ENCODE peak calls at places on chromosome 12, in seven cellular contexts. A is fibroblast of pulmonary artery; R is 8988T; H is effector memory CD8-positive, alpha-beta T cell; P is cardiac fibroblast; M is substantia nigra; U is HT1080. S is an unnamed sample.

GRCh38 chr12:123269395-123269892 is 2.2 kb downstream of the CDK2AP1 start:
- DNase-seq in A (peak), R (no peak), M (peak), H (no peak), P (peak), U (no peak), S (peak)

GRCh38 chr12:81992461-81992860 is 233.3 kb upstream of the PPFIA2 start:
- DNase-seq in A (no peak), R (no peak), M (no peak), H (peak), P (peak), U (peak), S (peak)

GRCh38 chr12:114933428-114934160 is 249.6 kb upstream of the TBX3 start:
- DNase-seq in R (no peak), M (no peak), P (peak), U (peak), H (no peak), A (peak), S (no peak)

GRCh38 chr12:12094481-12094880 is 23.7 kb downstream of the BCL2L14 start:
- DNase-seq in U (no peak), H (no peak), P (no peak), R (no peak), M (no peak), A (no peak), S (no peak)

GRCh38 chr12:4454315-4454860 is 8.8 kb upstream of the FGF6 start:
- DNase-seq in P (no peak), M (no peak), H (no peak), A (no peak), U (peak), R (no peak), S (no peak)

GRCh38 chr12:3820122-3820521 is 53.1 kb downstream of the PARP11 start:
- DNase-seq in A (peak), P (peak), M (no peak), R (no peak), H (no peak), U (peak), S (no peak)

GRCh38 chr12:9134981-9135628 is 19.4 kb upstream of the A2M start:
- DNase-seq in A (no peak), R (no peak), P (no peak), M (no peak), U (peak), H (no peak), S (no peak)

GRCh38 chr12:88428350-88428749 is 151.9 kb downstream of the KITLG start:
- DNase-seq in P (no peak), R (no peak), A (no peak), H (no peak), M (no peak), U (no peak), S (no peak)

GRCh38 chr12:5796171-5797091 is 148.6 kb downstream of the ANO2 start:
- DNase-seq in A (peak), U (peak), P (no peak), M (no peak), H (no peak), R (no peak), S (peak)